ENCODE peak calls at places on chromosomes 2 and 18, in four cellular contexts. One of them, this sample, is unnamed.

GRCh38 chr2:174629514-174629913 is 31.9 kb upstream of the WIPF1 start:
- DNase-seq in HCT116: no peak
- DNase-seq in HepG2: no peak
- DNase-seq in K562: no peak
- DNase-seq in this sample: no peak

GRCh38 chr18:9095297-9096012 is 7.0 kb upstream of the NDUFV2 start:
- DNase-seq in HCT116: no peak
- DNase-seq in HepG2: peak
- DNase-seq in K562: peak
- DNase-seq in this sample: no peak

GRCh38 chr2:39938035-39938835 is 159.2 kb upstream of the THUMPD2 start:
- DNase-seq in HCT116: no peak
- DNase-seq in HepG2: no peak
- DNase-seq in K562: no peak
- DNase-seq in this sample: no peak

GRCh38 chr2:234377761-234378341 is 119.0 kb downstream of the ARL4C start:
- DNase-seq in HCT116: no peak
- DNase-seq in HepG2: no peak
- DNase-seq in K562: no peak
- DNase-seq in this sample: no peak

GRCh38 chr18:3118195-3119010 is 101.4 kb downstream of the MYOM1 start:
- DNase-seq in HCT116: no peak
- DNase-seq in HepG2: peak
- DNase-seq in K562: no peak
- DNase-seq in this sample: no peak

GRCh38 chr2:104332733-104333132 is 521.2 kb upstream of the POU3F3 start:
- DNase-seq in HCT116: no peak
- DNase-seq in HepG2: no peak
- DNase-seq in K562: no peak
- DNase-seq in this sample: no peak

GRCh38 chr2:62270728-62271127 is 74.8 kb downstream of the B3GNT2 start:
- DNase-seq in HCT116: no peak
- DNase-seq in HepG2: no peak
- DNase-seq in K562: peak
- DNase-seq in this sample: no peak

GRCh38 chr2:104378853-104379374 is 475.0 kb upstream of the POU3F3 start:
- DNase-seq in HCT116: no peak
- DNase-seq in HepG2: peak
- DNase-seq in K562: peak
- DNase-seq in this sample: no peak

GRCh38 chr2:187500585-187501359 is 52.7 kb upstream of the CALCRL start:
- DNase-seq in HCT116: peak
- DNase-seq in HepG2: peak
- DNase-seq in K562: peak
- DNase-seq in this sample: peak

GRCh38 chr2:64086347-64087082 is 57.7 kb downstream of the PELI1 start:
- DNase-seq in HCT116: no peak
- DNase-seq in HepG2: no peak
- DNase-seq in K562: no peak
- DNase-seq in this sample: no peak

GRCh38 chr2:64090264-64090663 is 54.0 kb downstream of the PELI1 start:
- DNase-seq in HCT116: no peak
- DNase-seq in HepG2: no peak
- DNase-seq in K562: no peak
- DNase-seq in this sample: no peak

GRCh38 chr2:64081046-64081445 is 61.8 kb upstream of the VPS54 start:
- DNase-seq in HCT116: no peak
- DNase-seq in HepG2: no peak
- DNase-seq in K562: no peak
- DNase-seq in this sample: no peak

GRCh38 chr2:64080179-64080578 is 61.0 kb upstream of the VPS54 start:
- DNase-seq in HCT116: no peak
- DNase-seq in HepG2: no peak
- DNase-seq in K562: peak
- DNase-seq in this sample: no peak

GRCh38 chr2:64085936-64086335 is 58.3 kb downstream of the PELI1 start:
- DNase-seq in HCT116: no peak
- DNase-seq in HepG2: no peak
- DNase-seq in K562: no peak
- DNase-seq in this sample: no peak
- TF ChIP-seq TCF7L2 in HCT116: no peak
- TF ChIP-seq TCF7L2 in HepG2: no peak
- TF ChIP-seq TCF7L2 in K562: no peak
- TF ChIP-seq TCF7L2 in this sample: no peak

GRCh38 chr18:58611471-58612131 is 17.3 kb downstream of the ALPK2 start:
- DNase-seq in HCT116: no peak
- DNase-seq in HepG2: no peak
- DNase-seq in K562: no peak
- DNase-seq in this sample: no peak

GRCh38 chr18:58618822-58619553 is 9.9 kb downstream of the ALPK2 start:
- DNase-seq in HCT116: no peak
- DNase-seq in HepG2: no peak
- DNase-seq in K562: no peak
- DNase-seq in this sample: no peak

GRCh38 chr18:58612239-58613055 is 16.4 kb downstream of the ALPK2 start:
- DNase-seq in HCT116: no peak
- DNase-seq in HepG2: no peak
- DNase-seq in K562: no peak
- DNase-seq in this sample: no peak

GRCh38 chr18:58616446-58616845 is 12.4 kb downstream of the ALPK2 start:
- DNase-seq in HCT116: no peak
- DNase-seq in HepG2: no peak
- DNase-seq in K562: no peak
- DNase-seq in this sample: no peak

DNA sequence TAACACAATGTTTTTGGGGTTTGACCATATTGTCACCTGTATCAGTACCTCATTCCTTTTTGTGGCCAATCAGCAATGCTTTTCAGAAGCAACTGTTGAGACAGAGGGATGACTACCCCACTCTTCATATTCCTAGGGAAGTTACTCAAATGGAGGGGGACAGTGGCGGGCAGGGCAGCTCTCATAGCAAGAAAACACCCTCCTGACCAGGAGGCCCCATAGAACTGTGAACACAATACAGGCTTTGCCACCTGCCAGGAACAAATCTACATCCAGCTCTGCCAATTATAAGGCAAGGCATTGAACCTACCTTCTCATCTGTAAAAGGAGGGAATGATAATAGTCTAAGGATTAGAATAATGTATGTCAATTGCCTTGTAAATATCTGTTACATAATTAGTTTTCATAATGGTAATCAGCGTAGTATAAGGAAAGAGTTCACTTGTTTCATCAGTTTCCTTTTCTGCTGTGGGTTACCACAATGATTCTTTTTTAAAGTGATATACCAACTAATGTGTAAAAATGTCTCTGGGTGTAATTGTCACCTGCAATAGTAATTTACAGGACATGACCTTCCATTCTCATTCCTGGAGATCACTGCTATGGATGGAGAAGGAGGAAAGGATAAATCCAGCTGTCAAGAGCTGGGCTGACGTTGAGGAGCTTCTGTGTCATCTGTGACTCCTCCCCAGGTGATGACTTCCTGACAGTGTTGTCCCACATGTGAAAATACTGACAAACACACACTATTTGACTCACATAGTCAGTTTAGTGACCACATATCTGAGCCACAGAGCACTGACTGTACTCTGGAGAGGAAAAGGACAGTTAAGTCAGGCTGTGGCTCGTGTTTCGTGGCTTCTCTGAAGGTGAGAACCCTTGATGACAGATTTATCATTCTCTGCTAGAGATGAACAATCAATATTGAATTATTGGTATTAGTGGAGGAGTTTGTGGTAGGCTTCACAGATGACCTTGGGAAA is 13.4 kb downstream of the ALPK2 start:
- DNase-seq in HCT116: no peak
- DNase-seq in HepG2: no peak
- DNase-seq in K562: no peak
- DNase-seq in this sample: no peak
- TF ChIP-seq TCF7L2 in HCT116: no peak
- TF ChIP-seq TCF7L2 in HepG2: no peak
- TF ChIP-seq TCF7L2 in K562: no peak
- TF ChIP-seq TCF7L2 in this sample: no peak

GRCh38 chr2:19251554-19251953 is 106.9 kb downstream of the OSR1 start:
- DNase-seq in HCT116: no peak
- DNase-seq in HepG2: no peak
- DNase-seq in K562: no peak
- DNase-seq in this sample: no peak

GRCh38 chr2:19255481-19255880 is 102.9 kb downstream of the OSR1 start:
- DNase-seq in HCT116: no peak
- DNase-seq in HepG2: no peak
- DNase-seq in K562: no peak
- DNase-seq in this sample: no peak

GRCh38 chr2:19256239-19256638 is 102.2 kb downstream of the OSR1 start:
- DNase-seq in HCT116: peak
- DNase-seq in HepG2: no peak
- DNase-seq in K562: no peak
- DNase-seq in this sample: no peak

GRCh38 chr2:19247186-19247585 is 111.2 kb downstream of the OSR1 start:
- DNase-seq in HCT116: no peak
- DNase-seq in HepG2: no peak
- DNase-seq in K562: no peak
- DNase-seq in this sample: no peak

GRCh38 chr2:19250906-19251305 is 107.5 kb downstream of the OSR1 start:
- DNase-seq in HCT116: no peak
- DNase-seq in HepG2: no peak
- DNase-seq in K562: no peak
- DNase-seq in this sample: no peak
- TF ChIP-seq TCF7L2 in HCT116: no peak
- TF ChIP-seq TCF7L2 in HepG2: no peak
- TF ChIP-seq TCF7L2 in K562: no peak
- TF ChIP-seq TCF7L2 in this sample: no peak

DNA sequence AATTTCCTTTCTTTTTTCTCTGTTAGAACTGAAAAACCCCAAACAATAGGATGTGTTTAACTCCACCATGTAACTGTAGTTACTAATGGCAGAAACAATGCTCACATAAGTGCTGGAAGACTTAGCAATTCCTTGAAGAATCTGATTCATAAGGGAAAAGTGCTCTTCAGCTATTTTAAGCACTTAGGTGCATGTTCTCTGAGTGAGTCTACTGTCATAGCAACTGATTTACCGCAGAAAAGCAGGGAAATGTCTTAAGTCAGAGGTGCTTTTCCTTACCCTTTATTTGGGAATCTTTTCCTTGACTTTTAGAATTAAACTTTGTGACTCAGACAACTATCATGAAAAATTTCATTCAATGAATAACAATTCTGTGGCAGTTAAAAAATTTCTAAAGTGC is 65.4 kb upstream of the NABP1 start:
- DNase-seq in HCT116: no peak
- DNase-seq in HepG2: no peak
- DNase-seq in K562: no peak
- DNase-seq in this sample: no peak
- TF ChIP-seq TCF7L2 in HCT116: no peak
- TF ChIP-seq TCF7L2 in HepG2: no peak
- TF ChIP-seq TCF7L2 in K562: no peak
- TF ChIP-seq TCF7L2 in this sample: no peak

GRCh38 chr2:238916875-238917590 is 69.1 kb downstream of the TWIST2 start:
- DNase-seq in HCT116: no peak
- DNase-seq in HepG2: no peak
- DNase-seq in K562: no peak
- DNase-seq in this sample: no peak
- TF ChIP-seq TCF7L2 in HCT116: no peak
- TF ChIP-seq TCF7L2 in HepG2: no peak
- TF ChIP-seq TCF7L2 in K562: no peak
- TF ChIP-seq TCF7L2 in this sample: no peak

GRCh38 chr2:238974510-238975166 is 126.8 kb downstream of the TWIST2 start:
- DNase-seq in HCT116: peak
- DNase-seq in HepG2: no peak
- DNase-seq in K562: no peak
- DNase-seq in this sample: peak
- TF ChIP-seq TCF7L2 in HCT116: no peak
- TF ChIP-seq TCF7L2 in HepG2: no peak
- TF ChIP-seq TCF7L2 in K562: no peak
- TF ChIP-seq TCF7L2 in this sample: no peak

DNA sequence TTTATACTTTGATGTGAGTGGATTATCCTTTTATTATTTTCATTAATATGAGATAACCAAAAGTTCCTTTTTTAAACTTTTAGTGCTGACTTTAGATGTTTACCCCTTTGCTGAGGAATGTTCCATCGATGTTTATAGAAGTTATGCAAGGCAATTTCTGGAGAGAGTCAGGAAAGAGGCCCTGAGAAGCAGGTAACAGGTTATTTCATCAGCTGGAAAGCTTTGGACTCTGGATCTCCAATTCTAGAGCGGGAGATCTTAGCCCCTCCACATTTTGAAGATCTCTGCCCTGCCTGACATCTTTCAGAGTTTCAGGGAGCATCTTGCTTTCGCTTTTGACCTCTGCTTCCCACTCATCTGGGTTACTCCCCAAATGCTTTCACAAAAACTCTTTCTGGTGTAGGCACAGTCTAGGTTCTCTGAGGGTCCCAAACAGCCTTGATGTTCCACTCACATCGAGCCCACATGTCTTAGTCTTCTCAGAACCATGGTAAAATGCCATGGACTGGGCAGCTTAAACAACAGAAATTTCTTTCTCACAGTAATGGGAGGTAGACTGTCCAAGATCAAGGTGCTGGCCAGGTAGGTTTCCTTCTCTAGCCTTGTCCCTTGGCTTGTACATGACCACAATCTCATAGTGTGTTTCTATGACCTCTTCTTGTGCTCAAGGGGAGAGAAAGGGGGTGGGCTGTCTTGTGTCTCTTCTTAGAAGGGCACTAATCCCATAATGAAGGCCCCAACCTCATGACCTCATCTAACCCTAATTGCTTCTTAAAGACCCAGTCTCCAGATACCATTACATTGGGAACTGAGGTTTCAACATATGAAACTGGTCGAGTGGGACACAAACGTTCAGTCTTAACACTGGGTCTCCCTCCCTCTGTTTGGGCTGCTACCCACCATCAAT is 87.1 kb downstream of the DOK6 start:
- DNase-seq in HCT116: no peak
- DNase-seq in HepG2: no peak
- DNase-seq in K562: no peak
- DNase-seq in this sample: no peak
- TF ChIP-seq TCF7L2 in HCT116: no peak
- TF ChIP-seq TCF7L2 in HepG2: no peak
- TF ChIP-seq TCF7L2 in K562: no peak
- TF ChIP-seq TCF7L2 in this sample: no peak